ENCODE peak calls at places on chromosomes 11 and 22, in seven cellular contexts. D is HCT116; J is naive thymus-derived CD4-positive, alpha-beta T cell; X is ovary; A is OCI-LY7; F is CD4-positive, alpha-beta T cell; Y is MM.1S. N is an unnamed sample.

GRCh38 chr11:80815752-80816453 is 1375.1 kb upstream of the TENM4 start:
- DNase-seq in D (no peak), X (no peak), F (no peak), J (no peak), Y (peak; percentile 48), A (no peak), N (no peak)

GRCh38 chr11:95337175-95337957 is 106.4 kb upstream of the SESN3 start:
- DNase-seq in F (peak; percentile 47), Y (peak; percentile 91), J (peak; percentile 19), D (no peak), X (peak; percentile 64), A (no peak), N (no peak)

GRCh38 chr11:63737718-63738117 is 30.9 kb downstream of the ZFTA start:
- DNase-seq in Y (no peak), F (no peak), A (no peak), D (no peak), X (no peak), J (no peak), N (no peak)

GRCh38 chr11:19199766-19200165 is 2.0 kb downstream of the CSRP3 start:
- DNase-seq in D (no peak), Y (no peak), F (no peak), A (no peak), X (no peak), J (no peak), N (no peak)

GRCh38 chr11:112756166-112756565 is 205.1 kb upstream of the NCAM1 start:
- DNase-seq in F (no peak), X (no peak), A (no peak), Y (no peak), J (no peak), D (no peak), N (no peak)

GRCh38 chr11:108734956-108735559 is 70.2 kb downstream of the DDX10 start:
- DNase-seq in D (peak; percentile 8), J (no peak), A (peak; percentile 53), X (no peak), Y (peak; percentile 40), F (no peak), N (peak; percentile 92)

GRCh38 chr22:48975886-48976285 is 851.8 kb downstream of the BRD1 start:
- DNase-seq in D (no peak), F (no peak), J (no peak), Y (no peak), X (no peak), A (no peak), N (no peak)

GRCh38 chr22:50314455-50315288 is 7.2 kb upstream of the PLXNB2 start:
- DNase-seq in X (no peak), D (no peak), F (peak; percentile 73), J (peak; percentile 44), Y (peak; percentile 92), A (peak; percentile 93), N (peak; percentile 91)

GRCh38 chr11:2122907-2123627 is 16.1 kb downstream of the IGF2 start:
- DNase-seq in Y (no peak), F (no peak), A (no peak), D (no peak), X (no peak), J (no peak), N (peak; percentile 68)

GRCh38 chr22:36156515-36157419 is 3.8 kb downstream of the APOL3 start:
- DNase-seq in Y (peak; percentile 44), D (no peak), J (peak; percentile 43), A (peak; percentile 41), F (peak; percentile 76), X (peak; percentile 93), N (peak; percentile 47)

GRCh38 chr11:120208777-120209176 is 2.1 kb upstream of the OAF start:
- DNase-seq in X (peak; percentile 85), Y (no peak), F (no peak), D (no peak), A (no peak), J (no peak), N (no peak)

GRCh38 chr11:65013130-65013691 is 749 bp upstream of the ARL2 start:
- DNase-seq in F (peak; percentile 90), X (peak; percentile 93), J (no peak), Y (peak; percentile 90), D (no peak), A (no peak), N (peak; percentile 96)

GRCh38 chr22:24106385-24107381 is 74.6 kb upstream of the SUSD2 start:
- DNase-seq in X (peak; percentile 42), F (peak; percentile 56), D (no peak), J (no peak), A (peak; percentile 45), Y (peak; percentile 54), N (peak; percentile 71)

GRCh38 chr11:62716816-62717215 is 9.3 kb downstream of the GNG3 start:
- DNase-seq in J (no peak), X (no peak), Y (no peak), D (no peak), A (no peak), F (no peak), N (no peak)

GRCh38 chr11:68354181-68354872 is 41.9 kb downstream of the LRP5 start:
- DNase-seq in D (peak; percentile 80), F (no peak), X (peak; percentile 78), Y (no peak), A (no peak), J (no peak), N (no peak)

GRCh38 chr11:36389811-36390210 is 93.7 kb downstream of the PRR5L start:
- DNase-seq in J (no peak), F (no peak), Y (no peak), D (no peak), A (no peak), X (no peak), N (no peak)

GRCh38 chr11:2802389-2803185 is 83.0 kb downstream of the CDKN1C start:
- DNase-seq in X (peak; percentile 24), J (no peak), F (no peak), D (no peak), A (no peak), Y (no peak), N (no peak)

GRCh38 chr11:107549253-107549953 is 16.1 kb downstream of the ALKBH8 start:
- DNase-seq in F (no peak), Y (peak; percentile 62), X (no peak), A (peak; percentile 61), J (no peak), D (no peak), N (peak; percentile 92)

GRCh38 chr11:84819561-84819960 is 807.6 kb downstream of the DLG2 start:
- DNase-seq in F (no peak), J (no peak), X (no peak), Y (peak; percentile 71), A (no peak), D (no peak), N (no peak)

GRCh38 chr11:61955416-61956135 is 5.4 kb downstream of the BEST1 start:
- DNase-seq in J (peak; percentile 24), F (peak; percentile 43), Y (no peak), D (no peak), X (peak; percentile 65), A (no peak), N (no peak)

GRCh38 chr11:103624708-103625623 is 411.5 kb upstream of the DDI1 start:
- DNase-seq in J (no peak), D (no peak), X (no peak), A (no peak), F (no peak), Y (no peak), N (no peak)

GRCh38 chr22:22380098-22381030 is 128.2 kb downstream of the ZNF280B start:
- DNase-seq in D (no peak), J (no peak), A (peak; percentile 95), X (no peak), F (no peak), Y (peak; percentile 40), N (peak; percentile 78)

GRCh38 chr11:65278351-65278750 is 16.6 kb downstream of the POLA2 start:
- DNase-seq in F (no peak), D (no peak), J (no peak), X (no peak), A (no peak), Y (no peak), N (no peak)

GRCh38 chr11:119728226-119728626 is 774 bp downstream of the NECTIN1 start:
- DNase-seq in D (no peak), X (no peak), J (no peak), A (peak; percentile 14), Y (peak; percentile 36), F (no peak), N (no peak)

GRCh38 chr11:43643898-43644625 is 36.5 kb upstream of the HSD17B12 start:
- DNase-seq in D (peak; percentile 69), X (peak; percentile 77), Y (peak; percentile 91), A (peak; percentile 92), J (peak; percentile 70), F (peak; percentile 86), N (peak; percentile 95)

GRCh38 chr11:69337211-69337721 is 43.3 kb downstream of the MYEOV start:
- DNase-seq in A (peak; percentile 15), F (no peak), X (no peak), Y (peak; percentile 77), J (no peak), D (no peak), N (no peak)

GRCh38 chr11:118913411-118914125 is 12.2 kb downstream of the BCL9L start:
- DNase-seq in A (no peak), X (no peak), J (peak; percentile 11), D (no peak), F (peak; percentile 63), Y (no peak), N (no peak)

GRCh38 chr22:44317163-44317455 is 4.4 kb upstream of the SHISAL1 start:
- DNase-seq in D (no peak), F (no peak), A (no peak), X (no peak), J (no peak), Y (no peak), N (no peak)

GRCh38 chr22:20244744-20245576 is 23.2 kb downstream of the RTN4R start:
- DNase-seq in Y (no peak), A (peak; percentile 30), D (no peak), F (peak; percentile 63), X (no peak), J (no peak), N (peak; percentile 76)

GRCh38 chr22:41524809-41525449 is 19.3 kb downstream of the POLR3H start:
- DNase-seq in Y (no peak), D (no peak), F (peak; percentile 74), J (peak; percentile 31), X (no peak), A (no peak), N (peak; percentile 81)
- H3K27ac ChIP-seq in Y (no peak overlapping the region), D (peak overlapping the region; percentile 55), F (peak overlapping the region; percentile 3), J (peak overlapping the region; percentile 73), X (peak overlapping the region; percentile 85), A (no peak overlapping the region), N (peak overlapping the region; percentile 4)

GRCh38 chr11:126113515-126113957 is 50.9 kb upstream of the CDON start:
- DNase-seq in D (peak; percentile 44), Y (no peak), J (no peak), A (no peak), X (peak; percentile 91), F (no peak), N (no peak)
- H3K27ac ChIP-seq in D (no peak overlapping the region), Y (no peak overlapping the region), J (no peak overlapping the region), A (no peak overlapping the region), X (peak overlapping the region; percentile 41), F (no peak overlapping the region), N (no peak overlapping the region)

GRCh38 chr11:115166826-115167225 is 337.4 kb downstream of the CADM1 start:
- DNase-seq in A (no peak), D (no peak), X (no peak), F (no peak), J (no peak), Y (no peak), N (no peak)
- H3K27ac ChIP-seq in A (no peak overlapping the region), D (no peak overlapping the region), X (no peak overlapping the region), F (no peak overlapping the region), J (no peak overlapping the region), Y (no peak overlapping the region), N (no peak overlapping the region)

DNA sequence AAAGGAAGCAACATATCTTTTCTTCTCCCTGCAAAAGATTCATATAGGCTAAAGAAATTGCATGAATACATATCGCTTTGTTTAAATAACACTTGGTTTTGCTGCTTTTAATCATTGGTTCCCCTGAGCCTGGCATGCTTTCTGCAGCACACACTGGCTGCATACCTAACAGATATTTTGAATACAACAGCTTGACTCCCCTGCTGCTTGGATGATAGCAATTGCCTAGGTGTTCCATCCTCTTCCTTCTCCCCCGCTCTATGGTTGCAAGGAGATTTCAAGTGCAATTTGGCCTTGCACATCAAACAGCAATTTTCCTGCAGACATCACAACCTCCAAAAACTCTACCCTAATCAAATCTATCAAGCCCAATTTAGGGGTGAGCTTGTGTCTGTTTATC is 430.0 kb downstream of the NTM start:
- DNase-seq in A (no peak), X (no peak), D (no peak), F (no peak), Y (no peak), J (no peak), N (no peak)
- H3K27ac ChIP-seq in A (no peak overlapping the region), X (no peak overlapping the region), D (no peak overlapping the region), F (no peak overlapping the region), Y (no peak overlapping the region), J (no peak overlapping the region), N (no peak overlapping the region)

N was measured in Karpas-422.